ENCODE peak calls at places on chromosomes 2 and 18, in nine cellular contexts. T is sigmoid colon; D is CD4-positive, alpha-beta memory T cell; L is AG10803; W is activated effector memory CD4-positive, alpha-beta T cell treated with Interleukin-2 at 50 U/mL for 16 hours; G is omental fat pad; S is dorsolateral prefrontal cortex; I is activated naive CD8-positive, alpha-beta T cell treated with anti-CD3 and anti-CD28 coated beads, Interleukin-2, amount 50 U/mL, for 24 hours; K is stimulated activated CD4-positive, alpha-beta T cell treated with anti-CD3 and anti-CD28 coated beads, Interleukin-15, amount 100 ng/mL, for 1 hour. X is an unnamed sample.

GRCh38 chr2:219560037-219560892 is 11.1 kb downstream of the OBSL1 start:
- DNase-seq in T (no peak), D (peak), L (no peak), W (peak), G (no peak), S (peak), I (no peak), K (no peak), X (no peak)

GRCh38 chr2:75094405-75094804 is 104.9 kb downstream of the TACR1 start:
- DNase-seq in T (no peak), D (no peak), L (no peak), W (no peak), G (no peak), S (no peak), I (no peak), K (no peak), X (no peak)

GRCh38 chr2:55425449-55425848 is 5.8 kb upstream of the CCDC88A start:
- DNase-seq in T (no peak), D (no peak), L (peak), W (no peak), G (no peak), S (no peak), I (no peak), K (no peak), X (no peak)

GRCh38 chr2:191166111-191166755 is 15.4 kb upstream of the STAT4 start:
- DNase-seq in T (no peak), D (no peak), L (no peak), W (no peak), G (no peak), S (no peak), I (no peak), K (no peak), X (peak)

GRCh38 chr2:25332571-25332970 is 9.2 kb downstream of the DNMT3A start:
- DNase-seq in T (no peak), D (no peak), L (no peak), W (no peak), G (no peak), S (peak), I (no peak), K (no peak), X (peak)

GRCh38 chr2:199757466-199757865 is 93.5 kb downstream of the FTCDNL1 start:
- DNase-seq in T (peak), D (no peak), L (peak), W (no peak), G (no peak), S (peak), I (no peak), K (no peak), X (peak)

GRCh38 chr2:197086500-197086899 is 160.0 kb upstream of the PGAP1 start:
- DNase-seq in T (no peak), D (no peak), L (no peak), W (no peak), G (no peak), S (no peak), I (no peak), K (no peak), X (peak)

GRCh38 chr2:219688560-219689445 is 61.4 kb downstream of the SLC4A3 start:
- DNase-seq in T (no peak), D (no peak), L (peak), W (no peak), G (no peak), S (no peak), I (no peak), K (no peak), X (no peak)

GRCh38 chr2:177172034-177172880 is 40.3 kb upstream of the HNRNPA3 start:
- DNase-seq in T (no peak), D (no peak), L (peak), W (no peak), G (no peak), S (no peak), I (no peak), K (no peak), X (no peak)

GRCh38 chr2:231353469-231353868 is 42.0 kb upstream of the B3GNT7 start:
- DNase-seq in T (no peak), D (no peak), L (no peak), W (no peak), G (no peak), S (peak), I (no peak), K (no peak), X (no peak)

GRCh38 chr18:71252351-71252862 is 963.6 kb downstream of the SOCS6 start:
- DNase-seq in T (no peak), D (no peak), L (no peak), W (no peak), G (no peak), S (no peak), I (no peak), K (no peak), X (no peak)

GRCh38 chr2:32805104-32806095 is 141.4 kb upstream of the LTBP1 start:
- DNase-seq in T (no peak), D (no peak), L (no peak), W (no peak), G (no peak), S (no peak), I (no peak), K (no peak), X (no peak)

GRCh38 chr2:33975498-33975897 is 376.4 kb upstream of the FAM98A start:
- DNase-seq in T (no peak), D (no peak), L (no peak), W (no peak), G (no peak), S (no peak), I (no peak), K (no peak), X (no peak)

GRCh38 chr2:160372010-160372356 is 121.6 kb downstream of the RBMS1 start:
- DNase-seq in T (no peak), D (no peak), L (no peak), W (no peak), G (no peak), S (no peak), I (no peak), K (no peak), X (no peak)

GRCh38 chr2:29215073-29215472 is 99.9 kb downstream of the CLIP4 start:
- DNase-seq in T (no peak), D (no peak), L (no peak), W (no peak), G (no peak), S (no peak), I (no peak), K (no peak), X (no peak)

GRCh38 chr2:240287496-240288086 is 147.1 kb upstream of the OTOS start:
- DNase-seq in T (no peak), D (no peak), L (no peak), W (no peak), G (no peak), S (no peak), I (no peak), K (no peak), X (no peak)

GRCh38 chr18:62505669-62506494 is 16.9 kb upstream of the ZCCHC2 start:
- DNase-seq in T (no peak), D (peak), L (no peak), W (peak), G (no peak), S (no peak), I (peak), K (peak), X (peak)

GRCh38 chr18:8084160-8084559 is 517.0 kb downstream of the PTPRM start:
- DNase-seq in T (no peak), D (no peak), L (peak), W (no peak), G (no peak), S (no peak), I (no peak), K (no peak), X (peak)

GRCh38 chr18:58447342-58448190 is 181.3 kb downstream of the ALPK2 start:
- DNase-seq in T (peak), D (no peak), L (peak), W (no peak), G (no peak), S (no peak), I (no peak), K (no peak), X (no peak)

GRCh38 chr2:23435250-23436035 is 50.5 kb downstream of the KLHL29 start:
- DNase-seq in T (no peak), D (no peak), L (no peak), W (no peak), G (no peak), S (no peak), I (no peak), K (no peak), X (no peak)

GRCh38 chr2:179569834-179570233 is 291.6 kb downstream of the ZNF385B start:
- DNase-seq in T (no peak), D (no peak), L (peak), W (no peak), G (no peak), S (no peak), I (no peak), K (no peak), X (no peak)

GRCh38 chr2:96321230-96322103 is 3.6 kb upstream of the ITPRIPL1 start:
- DNase-seq in T (no peak), D (peak), L (peak), W (peak), G (no peak), S (peak), I (peak), K (peak), X (no peak)

GRCh38 chr2:172807011-172807410 is 71.4 kb downstream of the RAPGEF4 start:
- DNase-seq in T (no peak), D (no peak), L (no peak), W (no peak), G (no peak), S (no peak), I (no peak), K (no peak), X (no peak)

GRCh38 chr2:114389021-114389420 is 53.4 kb upstream of the DPP10 start:
- DNase-seq in T (no peak), D (no peak), L (no peak), W (no peak), G (no peak), S (no peak), I (no peak), K (no peak), X (no peak)

GRCh38 chr2:153873062-153874048 is 1.6 kb downstream of the GALNT13 start:
- DNase-seq in T (no peak), D (no peak), L (no peak), W (no peak), G (no peak), S (peak), I (no peak), K (no peak), X (peak)

GRCh38 chr18:33556846-33557245 is 21.2 kb upstream of the ASXL3 start:
- DNase-seq in T (no peak), D (no peak), L (no peak), W (no peak), G (no peak), S (no peak), I (no peak), K (no peak), X (no peak)

GRCh38 chr18:30139631-30140287 is 902.8 kb downstream of the DSC3 start:
- DNase-seq in T (no peak), D (no peak), L (no peak), W (no peak), G (no peak), S (no peak), I (no peak), K (no peak), X (no peak)

GRCh38 chr18:36942264-36942663 is 113.3 kb downstream of the KIAA1328 start:
- DNase-seq in T (no peak), D (no peak), L (peak), W (no peak), G (no peak), S (no peak), I (peak), K (no peak), X (no peak)

GRCh38 chr18:35616664-35617423 is 35.3 kb downstream of the GALNT1 start:
- DNase-seq in T (no peak), D (peak), L (peak), W (peak), G (no peak), S (no peak), I (peak), K (peak), X (peak)

GRCh38 chr18:48745293-48745692 is 205.5 kb downstream of the SMAD7 start:
- DNase-seq in T (no peak), D (no peak), L (no peak), W (no peak), G (no peak), S (no peak), I (no peak), K (no peak), X (no peak)

GRCh38 chr2:201118121-201118956 is 2.4 kb downstream of the CFLAR start:
- DNase-seq in T (peak), D (peak), L (peak), W (peak), G (peak), S (peak), I (peak), K (peak), X (peak)

GRCh38 chr2:230866704-230867561 is 2.2 kb downstream of the ITM2C start:
- DNase-seq in T (no peak), D (peak), L (peak), W (peak), G (no peak), S (no peak), I (peak), K (no peak), X (peak)

GRCh38 chr2:168587302-168587701 is 131.2 kb downstream of the CERS6 start:
- DNase-seq in T (no peak), D (no peak), L (no peak), W (no peak), G (no peak), S (no peak), I (no peak), K (no peak), X (peak)

GRCh38 chr2:186422226-186422625 is 63.8 kb upstream of the ZC3H15 start:
- DNase-seq in T (no peak), D (no peak), L (peak), W (no peak), G (no peak), S (no peak), I (no peak), K (no peak), X (no peak)

GRCh38 chr2:235689427-235689853 is 195.6 kb downstream of the AGAP1 start:
- DNase-seq in T (peak), D (no peak), L (no peak), W (no peak), G (no peak), S (peak), I (no peak), K (no peak), X (peak)

GRCh38 chr2:20130821-20131645 is 79.6 kb upstream of the LAPTM4A start:
- DNase-seq in T (no peak), D (no peak), L (peak), W (no peak), G (no peak), S (no peak), I (no peak), K (no peak), X (no peak)

GRCh38 chr2:71833855-71834554 is 313.7 kb downstream of the CYP26B1 start:
- DNase-seq in T (peak), D (no peak), L (peak), W (no peak), G (no peak), S (no peak), I (no peak), K (no peak), X (no peak)